ENCODE peak calls at places on chromosomes 12 and 14, in four cellular contexts. R, E, J and H are unnamed samples.

GRCh38 chr14:88492272-88493089 is 62.3 kb downstream of the PTPN21 start:
- DNase-seq in R (peak), E (peak), J (peak), H (peak)

GRCh38 chr12:72307229-72307628 is 35.1 kb downstream of the TRHDE start:
- DNase-seq in R (no peak), E (no peak), J (no peak), H (no peak)

GRCh38 chr12:955923-956322 is 6.4 kb upstream of the RAD52 start:
- DNase-seq in R (no peak), E (no peak), J (no peak), H (no peak)

GRCh38 chr12:120394483-120395367 is 25.8 kb upstream of the MSI1 start:
- DNase-seq in R (no peak), E (no peak), J (peak), H (no peak)

GRCh38 chr12:72869025-72869424 is 596.9 kb downstream of the TRHDE start:
- DNase-seq in R (no peak), E (no peak), J (no peak), H (no peak)

GRCh38 chr12:83823386-83824045 is 1089.1 kb downstream of the SLC6A15 start:
- DNase-seq in R (peak), E (no peak), J (peak), H (no peak)

GRCh38 chr12:128761305-128761880 is 62.4 kb downstream of the SLC15A4 start:
- DNase-seq in R (no peak), E (no peak), J (no peak), H (no peak)

GRCh38 chr14:31243860-31244259 is 36.3 kb upstream of the HECTD1 start:
- DNase-seq in R (no peak), E (no peak), J (peak), H (no peak)

GRCh38 chr12:124716208-124717141 is 147.2 kb downstream of the SCARB1 start:
- DNase-seq in R (no peak), E (no peak), J (peak), H (no peak)

GRCh38 chr14:79659995-79660975 is 551.0 kb downstream of the DIO2 start:
- DNase-seq in R (no peak), E (no peak), J (no peak), H (no peak)

GRCh38 chr14:81655423-81656314 is 122.0 kb upstream of the SEL1L start:
- DNase-seq in R (peak), E (peak), J (no peak), H (no peak)

GRCh38 chr12:116712458-116713303 is 25.2 kb downstream of the SPRING1 start:
- DNase-seq in R (no peak), E (no peak), J (no peak), H (no peak)

GRCh38 chr12:27818421-27818918 is 38.4 kb upstream of the MANSC4 start:
- DNase-seq in R (no peak), E (peak), J (no peak), H (no peak)

GRCh38 chr12:19038210-19038609 is 91.3 kb upstream of the PLEKHA5 start:
- DNase-seq in R (no peak), E (no peak), J (no peak), H (no peak)

GRCh38 chr14:104787736-104788532 is 7.6 kb downstream of the AKT1 start:
- DNase-seq in R (no peak), E (no peak), J (no peak), H (no peak)

GRCh38 chr12:28290262-28290661 is 100.0 kb downstream of the CCDC91 start:
- DNase-seq in R (peak), E (no peak), J (no peak), H (no peak)

GRCh38 chr14:91867316-91867988 is at the start of gene TC2N:
- DNase-seq in R (no peak), E (no peak), J (no peak), H (no peak)

GRCh38 chr12:60072911-60073310 is 477.1 kb downstream of the SLC16A7 start:
- DNase-seq in R (no peak), E (no peak), J (no peak), H (no peak)

GRCh38 chr14:91805659-91806058 is 61.7 kb downstream of the TC2N start:
- DNase-seq in R (no peak), E (no peak), J (no peak), H (no peak)

GRCh38 chr12:49899286-49899843 is 4.3 kb downstream of the FAIM2 start:
- DNase-seq in R (no peak), E (no peak), J (no peak), H (no peak)

GRCh38 chr12:1920436-1920835 is 2.0 kb upstream of the CACNA2D4 start:
- DNase-seq in R (no peak), E (no peak), J (peak), H (no peak)

GRCh38 chr12:29763301-29763683 is 20.4 kb downstream of the TMTC1 start:
- DNase-seq in R (no peak), E (no peak), J (no peak), H (no peak)

GRCh38 chr14:106227793-106228192 is 701.4 kb downstream of the TMEM121 start:
- DNase-seq in R (no peak), E (no peak), J (no peak), H (no peak)

GRCh38 chr14:68512088-68512487 is 280.8 kb downstream of the ZFP36L1 start:
- DNase-seq in R (no peak), E (no peak), J (no peak), H (no peak)

GRCh38 chr12:42342028-42342427 is 16.1 kb downstream of the PPHLN1 start:
- DNase-seq in R (no peak), E (no peak), J (no peak), H (no peak)

GRCh38 chr12:12350868-12351463 is 924 bp upstream of the MANSC1 start:
- DNase-seq in R (peak), E (no peak), J (no peak), H (no peak)

GRCh38 chr14:104795781-104796681 is 483 bp upstream of the AKT1 start:
- DNase-seq in R (no peak), E (peak), J (peak), H (no peak)

GRCh38 chr14:102817942-102818940 is 41.0 kb downstream of the TRAF3 start:
- DNase-seq in R (no peak), E (no peak), J (no peak), H (no peak)

GRCh38 chr12:26185532-26186320 is 9.6 kb upstream of the SSPN start:
- DNase-seq in R (no peak), E (no peak), J (no peak), H (no peak)

GRCh38 chr12:27998170-27999110 is 25.9 kb upstream of the PTHLH start:
- DNase-seq in R (peak), E (no peak), J (no peak), H (no peak)

GRCh38 chr14:102015045-102015685 is 50.8 kb downstream of the DYNC1H1 start:
- DNase-seq in R (no peak), E (no peak), J (no peak), H (no peak)

GRCh38 chr12:2963154-2963759 is 4.1 kb downstream of the TEAD4 start:
- DNase-seq in R (no peak), E (no peak), J (no peak), H (no peak)
- TF ChIP-seq EP300 in R (no peak), E (no peak), J (no peak), H (no peak)

DNA sequence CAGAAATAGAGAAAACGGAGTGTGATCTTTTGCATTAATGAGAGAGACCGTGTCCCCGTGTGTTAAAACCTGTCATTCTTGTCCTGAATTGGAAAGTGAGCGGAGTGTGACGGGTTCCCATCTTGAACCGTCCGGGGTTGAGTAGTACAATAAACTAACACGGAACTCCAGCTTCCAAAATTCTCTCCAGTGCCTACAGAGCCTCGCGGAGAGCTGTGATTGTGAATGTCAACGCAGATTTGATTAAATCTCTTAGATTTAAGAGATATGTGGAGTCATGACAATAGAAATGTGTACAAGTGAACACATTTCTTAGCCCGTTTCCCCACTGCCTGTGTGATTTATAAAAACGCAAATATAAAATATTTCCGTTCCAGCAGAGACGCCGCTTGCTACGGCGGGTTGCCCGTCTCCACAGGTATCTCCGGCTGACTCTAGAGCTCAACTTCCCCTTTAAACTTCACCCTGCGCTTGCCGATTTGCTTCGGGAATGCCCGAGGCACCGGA is 459 bp upstream of the METAP2 start:
- DNase-seq in R (peak), E (no peak), J (peak), H (peak)
- TF ChIP-seq POLR2A in R (no peak), E (no peak), J (no peak), H (no peak)

GRCh38 chr12:76539727-76540126 is 19.8 kb downstream of the OSBPL8 start:
- DNase-seq in R (no peak), E (no peak), J (no peak), H (no peak)

GRCh38 chr12:76544601-76545261 is 14.8 kb downstream of the OSBPL8 start:
- DNase-seq in R (no peak), E (no peak), J (no peak), H (no peak)

GRCh38 chr12:76545486-76545885 is 14.1 kb downstream of the OSBPL8 start:
- DNase-seq in R (no peak), E (no peak), J (no peak), H (no peak)

GRCh38 chr12:76543831-76544347 is 15.7 kb downstream of the OSBPL8 start:
- DNase-seq in R (no peak), E (no peak), J (no peak), H (no peak)

DNA sequence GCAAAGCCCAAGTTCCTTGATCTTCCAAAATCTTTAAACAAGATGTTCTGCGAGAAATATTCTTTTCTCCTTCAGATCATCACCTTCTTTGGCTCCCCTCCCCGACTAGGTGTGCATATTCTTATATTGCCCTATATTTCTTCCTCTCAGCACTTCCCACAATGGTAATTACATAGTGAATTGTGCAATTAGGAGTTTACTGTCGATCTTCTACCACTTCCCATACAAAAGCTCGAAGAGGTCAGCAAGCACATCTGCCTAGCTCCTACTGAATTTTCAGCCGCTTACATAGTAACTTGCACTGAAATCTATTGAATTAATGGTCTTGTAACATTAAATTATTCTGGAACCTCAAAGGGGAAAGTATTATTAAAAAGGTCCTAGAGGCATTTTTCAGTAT is 16.7 kb downstream of the OSBPL8 start:
- DNase-seq in R (no peak), E (no peak), J (no peak), H (no peak)
- TF ChIP-seq EP300 in R (no peak), E (no peak), J (no peak), H (no peak)

GRCh38 chr12:6778571-6779550 is 6.5 kb downstream of the LAG3 start:
- DNase-seq in R (peak), E (peak), J (peak), H (peak)
- TF ChIP-seq POLR2A in R (no peak), E (peak), J (no peak), H (peak)

DNA sequence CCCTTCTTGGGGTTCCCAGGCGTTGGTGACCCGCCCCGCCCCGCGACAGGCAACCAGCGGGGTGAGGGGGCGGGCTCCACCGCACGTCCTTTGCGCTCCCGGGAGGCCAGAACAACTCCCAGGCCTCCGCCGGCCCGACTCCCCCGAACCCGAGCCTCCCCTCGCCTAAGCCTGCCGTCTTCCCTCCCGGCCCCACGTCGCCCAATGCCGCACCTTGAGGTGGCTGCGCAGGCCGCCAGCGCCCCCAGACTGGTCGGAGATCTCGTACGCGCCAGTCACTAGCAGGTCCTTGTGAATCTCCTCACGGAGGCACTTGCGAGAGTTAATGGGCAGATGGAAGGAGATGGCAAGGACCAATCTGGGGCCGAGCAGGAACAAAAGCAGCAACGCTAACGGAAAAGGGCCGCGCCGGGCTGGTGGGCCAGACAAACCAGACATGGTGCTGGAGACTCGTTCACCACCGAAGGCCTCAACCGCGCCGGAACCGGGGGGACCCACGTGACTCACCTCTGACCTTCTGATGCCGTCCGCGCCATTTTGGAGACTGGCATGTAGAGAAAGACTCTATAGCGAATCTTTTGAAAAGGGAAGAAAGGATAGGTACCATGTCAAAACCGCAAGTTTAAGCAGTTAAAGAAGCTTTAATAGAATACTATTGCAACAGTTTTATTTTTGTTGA is at the start of gene TMED10:
- DNase-seq in R (peak), E (peak), J (peak), H (peak)
- TF ChIP-seq EP300 in R (no peak), E (peak), J (no peak), H (no peak)

DNA sequence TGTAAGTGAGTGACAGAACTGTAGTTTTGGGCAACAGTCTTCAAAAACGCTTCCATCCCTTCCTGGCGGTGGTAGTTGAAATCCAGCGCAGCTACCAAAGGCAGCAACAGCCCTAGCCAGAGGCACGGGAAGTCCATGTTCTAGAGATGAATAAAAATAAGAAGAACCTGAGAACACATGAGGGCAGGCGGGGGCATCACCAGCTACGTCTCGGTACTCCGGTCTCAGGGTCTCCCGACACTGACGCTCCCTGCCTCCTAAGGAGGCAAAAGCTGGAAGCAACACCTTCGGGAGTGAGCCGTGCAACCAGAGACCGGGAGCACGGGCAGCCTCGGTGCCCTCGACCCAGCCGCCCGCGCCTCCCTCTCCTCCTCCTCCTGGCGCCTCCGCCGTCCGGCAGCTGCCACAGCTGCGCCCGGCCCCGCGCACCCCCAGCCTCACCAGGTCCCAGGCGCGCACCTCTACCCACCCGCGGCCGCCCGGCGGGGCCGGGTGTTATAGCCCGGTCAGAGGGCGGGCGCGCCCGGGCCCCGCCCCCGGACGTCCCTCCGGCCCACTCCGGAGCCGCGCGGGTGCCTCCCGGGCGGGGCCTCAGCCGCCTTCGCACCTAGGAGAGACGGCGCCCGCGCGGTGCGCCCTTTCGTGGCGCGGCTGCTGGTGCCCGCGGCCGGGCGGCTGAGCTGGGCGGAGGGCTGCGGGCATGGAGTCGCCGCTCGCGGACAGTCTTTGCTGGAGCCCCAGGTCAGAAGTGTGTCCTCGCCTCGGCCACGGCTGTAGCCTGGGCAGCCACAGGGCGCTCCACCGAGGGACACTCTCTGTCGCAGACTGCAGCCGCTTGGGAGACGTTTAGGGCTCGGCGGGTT is at the start of gene CPM:
- DNase-seq in R (peak), E (peak), J (peak), H (peak)
- TF ChIP-seq POLR2A in R (peak), E (peak), J (no peak), H (peak)

GRCh38 chr12:47832263-47832933 is 12.7 kb upstream of the HDAC7 start:
- DNase-seq in R (no peak), E (no peak), J (no peak), H (no peak)

GRCh38 chr12:47825239-47825639 is 5.5 kb upstream of the HDAC7 start:
- DNase-seq in R (peak), E (peak), J (peak), H (no peak)

GRCh38 chr12:47829584-47829983 is 9.9 kb upstream of the HDAC7 start:
- DNase-seq in R (no peak), E (no peak), J (no peak), H (no peak)

GRCh38 chr12:47828008-47828966 is 8.6 kb upstream of the HDAC7 start:
- DNase-seq in R (no peak), E (no peak), J (no peak), H (no peak)

DNA sequence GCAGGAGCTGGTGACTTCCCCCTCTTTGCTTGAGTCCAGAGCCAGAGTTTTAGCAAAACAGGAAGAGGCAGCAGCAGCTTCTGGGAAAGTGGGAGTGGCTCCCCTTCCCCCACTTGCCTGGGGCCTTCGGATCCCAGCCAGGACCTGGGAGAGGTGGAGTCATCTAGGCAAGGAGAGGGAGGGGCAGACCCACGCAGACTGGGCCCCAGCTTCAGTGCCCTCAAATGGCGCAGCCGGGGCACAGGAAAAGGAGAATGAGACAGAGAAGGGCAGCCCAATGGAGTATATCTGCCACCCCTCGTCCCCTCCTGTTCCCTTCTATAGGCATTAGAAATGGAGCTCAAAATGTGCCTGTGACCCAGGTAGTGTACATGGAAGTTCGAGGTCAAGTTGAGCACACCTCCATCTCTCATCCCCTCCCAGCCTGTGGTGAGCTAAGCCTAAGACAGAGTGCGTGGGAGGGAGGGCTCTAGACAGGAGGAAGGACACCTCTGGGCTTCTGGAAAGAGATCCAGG is 9.3 kb upstream of the HDAC7 start:
- DNase-seq in R (peak), E (peak), J (peak), H (peak)
- TF ChIP-seq EP300 in R (no peak), E (no peak), J (no peak), H (no peak)